ENCODE peak calls at places on chromosomes 16 and 17, in seven cellular contexts. C is bronchial epithelial cell; Y is NCI-H2081; Q is vagina; J is cardiac fibroblast; D is endothelial cell of umbilical vein; M is CD4-positive, alpha-beta T cell. N is an unnamed sample.

GRCh38 chr17:2230877-2231276 is 72.7 kb downstream of the SMG6 start:
- DNase-seq in Q (no peak), C (peak; percentile 87), J (peak; percentile 75), D (no peak), M (no peak), Y (no peak), N (no peak)

GRCh38 chr17:74343526-74344284 is 17.7 kb downstream of the KIF19 start:
- DNase-seq in D (no peak), C (no peak), Q (no peak), M (no peak), Y (no peak), J (no peak), N (no peak)

GRCh38 chr16:72910371-72910770 is 137.6 kb downstream of the ZFHX3 start:
- DNase-seq in D (no peak), C (no peak), J (no peak), M (no peak), Q (no peak), Y (no peak), N (no peak)

GRCh38 chr17:8079291-8080207 is 8.0 kb downstream of the ALOX12B start:
- DNase-seq in M (peak; percentile 76), D (peak; percentile 46), Q (no peak), C (peak; percentile 34), Y (peak; percentile 84), J (peak; percentile 53), N (peak; percentile 51)

GRCh38 chr16:23920446-23920845 is 84.7 kb downstream of the PRKCB start:
- DNase-seq in D (no peak), Y (no peak), M (no peak), J (no peak), Q (no peak), C (no peak), N (no peak)

GRCh38 chr16:80198995-80199299 is 341.8 kb upstream of the DYNLRB2 start:
- DNase-seq in Q (no peak), D (no peak), M (no peak), C (peak; percentile 93), Y (no peak), J (peak; percentile 57), N (no peak)

GRCh38 chr17:81712468-81713003 is 452 bp downstream of the SLC25A10 start:
- DNase-seq in C (no peak), M (no peak), Y (peak; percentile 45), D (no peak), Q (no peak), J (peak; percentile 28), N (no peak)

GRCh38 chr17:73623247-73623646 is 21.0 kb downstream of the SDK2 start:
- DNase-seq in Y (no peak), Q (no peak), M (no peak), J (no peak), D (no peak), C (no peak), N (no peak)

GRCh38 chr16:28538733-28539596 is at the start of gene NUPR1:
- DNase-seq in M (no peak), D (peak; percentile 62), Q (peak; percentile 99), Y (no peak), J (peak; percentile 98), C (peak; percentile 88), N (peak; percentile 71)